ENCODE peak calls at places on chromosome 12, in four cellular contexts. A is stomach, O is AG10803, Y is aorta. I is an unnamed sample.
A peak's percentile ranks its signal among the peaks of the same experiment; 100 is the strongest.

GRCh38 chr12:20492251-20492728 is 124.0 kb downstream of the PDE3A start:
- DNase-seq in A (no peak), Y (peak; percentile 46), O (peak; percentile 39), I (no peak)

GRCh38 chr12:3227076-3227975 is 150.1 kb downstream of the TSPAN9 start:
- DNase-seq in O (no peak), Y (no peak), A (no peak), I (no peak)

GRCh38 chr12:3313655-3314305 is 177.2 kb upstream of the PRMT8 start:
- DNase-seq in O (peak; percentile 13), Y (no peak), A (no peak), I (no peak)

GRCh38 chr12:93060666-93061413 is 131.7 kb upstream of the EEA1 start:
- DNase-seq in Y (no peak), A (no peak), O (peak; percentile 52), I (peak; percentile 34)

GRCh38 chr12:71900091-71900490 is 38.6 kb upstream of the TPH2 start:
- DNase-seq in O (peak; percentile 18), A (no peak), Y (no peak), I (no peak)

GRCh38 chr12:132827763-132828703 is 636 bp downstream of the GOLGA3 start:
- DNase-seq in Y (peak; percentile 61), A (peak; percentile 58), O (peak; percentile 80), I (peak; percentile 30)

GRCh38 chr12:9674226-9674590 is 4.7 kb downstream of the CLEC2D start:
- DNase-seq in Y (no peak), O (no peak), A (no peak), I (no peak)

GRCh38 chr12:92554316-92554905 is 148.4 kb upstream of the PLEKHG7 start:
- DNase-seq in O (no peak), Y (no peak), A (no peak), I (no peak)

GRCh38 chr12:15863258-15863835 is 18.8 kb upstream of the STRAP start:
- DNase-seq in A (no peak), Y (no peak), O (no peak), I (no peak)

GRCh38 chr12:30828686-30829085 is 73.9 kb upstream of the CAPRIN2 start:
- DNase-seq in Y (no peak), O (no peak), A (no peak), I (no peak)

GRCh38 chr12:91991397-91992187 is 154.1 kb downstream of the BTG1 start:
- DNase-seq in A (no peak), Y (no peak), O (no peak), I (no peak)

GRCh38 chr12:74624206-74624605 is 86.6 kb downstream of the ATXN7L3B start:
- DNase-seq in Y (no peak), O (no peak), A (no peak), I (no peak)
- H3K4me3 ChIP-seq in Y (no peak overlapping the region), O (no peak overlapping the region), A (no peak overlapping the region), I (no peak overlapping the region)

GRCh38 chr12:127176804-127177203 is 1090.2 kb upstream of the TMEM132C start:
- DNase-seq in Y (no peak), O (no peak), A (no peak), I (no peak)
- H3K4me3 ChIP-seq in Y (no peak overlapping the region), O (no peak overlapping the region), A (no peak overlapping the region), I (no peak overlapping the region)

DNA sequence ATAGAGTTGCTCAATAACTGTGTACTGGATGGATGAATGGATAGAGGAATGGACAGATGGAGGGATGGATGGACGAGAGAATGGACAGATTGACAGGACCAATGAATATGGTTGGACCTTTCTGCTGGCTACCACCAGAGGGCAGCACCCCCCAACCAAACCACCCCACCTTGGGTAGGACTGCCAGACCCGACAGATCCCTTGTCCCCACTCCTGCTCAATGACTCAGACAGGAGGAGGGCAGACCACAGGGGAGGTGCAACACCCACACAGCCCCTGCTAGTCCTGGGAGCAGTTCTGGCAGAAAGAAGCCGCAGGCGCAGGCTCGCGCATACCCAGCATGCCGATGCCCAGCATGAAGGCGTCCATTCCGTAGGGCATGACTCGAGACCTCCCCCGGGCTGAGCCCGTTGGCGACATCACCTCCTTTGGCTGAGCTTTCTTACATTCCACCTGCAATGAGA is 12.4 kb downstream of the MSI1 start:
- DNase-seq in A (peak; percentile 78), Y (peak; percentile 83), O (peak; percentile 76), I (peak; percentile 41)
- H3K4me3 ChIP-seq in A (no peak overlapping the region), Y (no peak overlapping the region), O (no peak overlapping the region), I (no peak overlapping the region)

GRCh38 chr12:17691369-17691768 is 398.6 kb downstream of the RERGL start:
- DNase-seq in A (no peak), O (no peak), Y (no peak), I (no peak)
- H3K4me3 ChIP-seq in A (no peak overlapping the region), O (no peak overlapping the region), Y (no peak overlapping the region), I (no peak overlapping the region)

GRCh38 chr12:32755051-32755653 is 545 bp downstream of the YARS2 start:
- DNase-seq in Y (peak; percentile 81), O (peak; percentile 80), A (peak; percentile 72), I (peak; percentile 49)

GRCh38 chr12:32754101-32754500 is 1.6 kb downstream of the YARS2 start:
- DNase-seq in Y (no peak), O (no peak), A (no peak), I (no peak)

GRCh38 chr12:32755654-32756475 is at the start of gene YARS2:
- DNase-seq in A (peak; percentile 97), O (peak; percentile 99), Y (peak; percentile 97), I (peak; percentile 96)

GRCh38 chr12:32756476-32757158 is 920 bp upstream of the YARS2 start:
- DNase-seq in O (no peak), A (no peak), Y (no peak), I (no peak)

DNA sequence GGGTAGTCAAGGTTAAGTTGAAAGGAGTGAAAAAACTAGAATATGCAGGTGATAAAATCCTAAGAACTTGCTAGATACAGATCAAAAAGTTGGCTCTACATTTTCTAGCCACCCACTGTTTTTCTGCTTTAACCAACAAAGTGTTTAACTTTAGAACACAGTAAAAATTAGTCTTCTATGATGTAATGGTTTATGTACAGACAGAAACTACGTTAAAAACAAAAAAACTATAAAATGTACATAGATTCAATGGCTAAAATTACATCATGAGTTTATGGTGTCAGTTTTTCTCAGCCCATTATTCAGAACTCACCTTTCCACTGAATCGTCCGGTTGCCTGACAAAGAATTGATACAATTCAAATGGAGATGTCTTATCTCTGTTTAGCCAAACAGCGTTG is 2.1 kb downstream of the YARS2 start:
- DNase-seq in A (no peak), O (no peak), Y (no peak), I (no peak)
- H3K4me3 ChIP-seq in A (no peak overlapping the region), O (peak overlapping the region; percentile 96), Y (no peak overlapping the region), I (peak overlapping the region; percentile 75)

DNA sequence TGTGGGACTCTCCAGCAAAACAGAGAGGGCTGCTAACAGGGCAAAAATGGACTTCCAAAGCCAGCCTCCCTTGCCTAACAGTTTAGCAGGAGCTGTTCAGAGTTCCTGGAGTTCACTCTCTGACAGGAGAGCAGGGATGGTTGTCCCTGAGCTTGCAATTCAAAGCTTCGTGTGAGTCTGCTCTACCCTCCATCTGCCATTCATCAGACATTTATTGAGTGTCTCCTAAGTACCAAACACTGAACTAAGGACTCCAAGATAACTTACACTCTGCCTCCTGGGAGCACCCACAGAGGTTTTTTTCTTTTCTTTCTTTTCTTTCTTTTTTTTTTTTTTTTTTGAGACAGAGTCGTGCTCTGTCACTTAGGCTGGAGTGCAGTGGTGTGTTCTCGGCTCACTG is 28.7 kb downstream of the RHOF start:
- DNase-seq in A (no peak), Y (no peak), O (no peak), I (no peak)
- H3K4me3 ChIP-seq in A (no peak overlapping the region), Y (no peak overlapping the region), O (no peak overlapping the region), I (no peak overlapping the region)

I was measured in AG04450.